ENCODE peak calls at places on chromosomes 1 and 21, in eight cellular contexts. G is CD4-positive, alpha-beta T cell; K is GM06990; P is WTC11; I is RWPE1; E is AG04450; S is stomach; L is neural crest cell. W is an unnamed sample.

GRCh38 chr21:25573409-25574206 is 33.7 kb downstream of the MRPL39 start:
- DNase-seq in P (no peak), E (peak), L (no peak), G (no peak), I (peak), K (no peak), S (no peak), W (no peak)

GRCh38 chr21:41162111-41162510 is 5.8 kb upstream of the BACE2 start:
- DNase-seq in I (no peak), P (no peak), K (no peak), G (no peak), L (no peak), E (no peak), S (no peak), W (no peak)

GRCh38 chr1:213423041-213423440 is 372.0 kb downstream of the RPS6KC1 start:
- DNase-seq in L (no peak), G (no peak), K (no peak), S (no peak), I (no peak), P (no peak), E (no peak), W (no peak)

GRCh38 chr21:16587671-16588379 is 858.0 kb downstream of the USP25 start:
- DNase-seq in S (no peak), E (no peak), I (peak), L (no peak), K (no peak), G (no peak), P (no peak), W (no peak)

GRCh38 chr21:28063241-28063640 is 929.4 kb downstream of the LTN1 start:
- DNase-seq in L (no peak), K (no peak), S (no peak), E (no peak), P (no peak), G (no peak), I (no peak), W (no peak)

GRCh38 chr1:114458208-114458777 is 52.7 kb downstream of the TRIM33 start:
- DNase-seq in I (peak), S (no peak), L (no peak), K (no peak), P (no peak), G (no peak), E (no peak), W (no peak)

GRCh38 chr1:43605157-43605556 is 44.8 kb upstream of the KDM4A start:
- DNase-seq in I (no peak), K (no peak), P (no peak), E (no peak), L (no peak), G (no peak), S (no peak), W (no peak)

GRCh38 chr1:219298581-219299148 is 125.0 kb downstream of the LYPLAL1 start:
- DNase-seq in S (no peak), I (no peak), G (no peak), P (no peak), E (no peak), K (no peak), L (no peak), W (no peak)

GRCh38 chr1:150420560-150421265 is 56.8 kb downstream of the RPRD2 start:
- DNase-seq in E (no peak), P (no peak), G (no peak), L (no peak), K (no peak), I (no peak), S (no peak), W (no peak)

GRCh38 chr21:38486705-38487104 is 11.6 kb downstream of the ERG start:
- DNase-seq in G (no peak), I (no peak), P (no peak), S (no peak), L (no peak), K (no peak), E (no peak), W (no peak)

GRCh38 chr1:211356723-211357418 is 30.2 kb downstream of the TRAF5 start:
- DNase-seq in K (no peak), S (no peak), L (no peak), G (no peak), E (no peak), I (peak), P (no peak), W (no peak)

GRCh38 chr1:167272375-167272957 is 51.8 kb downstream of the POU2F1 start:
- DNase-seq in G (no peak), I (no peak), E (no peak), K (no peak), S (no peak), L (no peak), P (no peak), W (no peak)

GRCh38 chr21:33801424-33802405 is 113.9 kb downstream of the ATP5PO start:
- DNase-seq in S (peak), L (no peak), P (peak), G (no peak), I (peak), K (no peak), E (peak), W (no peak)

GRCh38 chr1:100611086-100611485 is 73.1 kb downstream of the GPR88 start:
- DNase-seq in K (no peak), S (no peak), P (no peak), I (no peak), G (no peak), E (no peak), L (no peak), W (no peak)

GRCh38 chr1:96979869-96980268 is 258.3 kb downstream of the PTBP2 start:
- DNase-seq in P (no peak), G (no peak), K (no peak), I (no peak), L (no peak), S (no peak), E (no peak), W (no peak)

GRCh38 chr1:237817277-237817676 is 73.4 kb downstream of the ZP4 start:
- DNase-seq in S (no peak), E (no peak), P (no peak), L (no peak), I (no peak), G (no peak), K (no peak), W (no peak)

GRCh38 chr21:31612889-31613785 is 46.4 kb upstream of the SOD1 start:
- DNase-seq in G (no peak), E (no peak), P (no peak), K (no peak), I (no peak), S (no peak), L (no peak), W (no peak)

GRCh38 chr1:160605205-160605604 is 25.9 kb upstream of the CD84 start:
- DNase-seq in G (no peak), K (no peak), S (no peak), L (no peak), I (no peak), P (no peak), E (no peak), W (no peak)

GRCh38 chr1:108482708-108483107 is 32.6 kb downstream of the NBPF6 start:
- DNase-seq in E (no peak), L (no peak), I (no peak), P (no peak), K (no peak), G (no peak), S (no peak), W (no peak)

GRCh38 chr1:9455487-9456237 is 83.6 kb upstream of the SLC25A33 start:
- DNase-seq in E (no peak), P (peak), G (peak), I (peak), L (peak), K (peak), S (peak), W (peak)

GRCh38 chr1:30955448-30956015 is 47.0 kb upstream of the SDC3 start:
- DNase-seq in I (no peak), K (no peak), P (no peak), S (no peak), E (no peak), G (no peak), L (no peak), W (no peak)

GRCh38 chr1:40754201-40754600 is 29.4 kb upstream of the KCNQ4 start:
- DNase-seq in E (no peak), S (no peak), G (no peak), L (no peak), P (no peak), I (no peak), K (no peak), W (no peak)

GRCh38 chr1:118783095-118783758 is 204.9 kb downstream of the TBX15 start:
- DNase-seq in L (no peak), K (no peak), P (no peak), I (no peak), G (no peak), S (no peak), E (no peak), W (no peak)

GRCh38 chr21:14545906-14546480 is at the start of gene SAMSN1:
- DNase-seq in I (no peak), S (peak), K (no peak), P (no peak), E (no peak), G (peak), L (no peak), W (peak)

GRCh38 chr1:202575906-202576653 is 134.2 kb downstream of the SYT2 start:
- DNase-seq in E (no peak), G (no peak), L (no peak), K (no peak), P (no peak), I (no peak), S (no peak), W (no peak)

GRCh38 chr1:241336335-241336734 is 20.7 kb downstream of the RGS7 start:
- DNase-seq in G (no peak), S (no peak), P (no peak), L (no peak), E (no peak), I (peak), K (no peak), W (no peak)

GRCh38 chr21:44072111-44072510 is 35.1 kb upstream of the PWP2 start:
- DNase-seq in K (no peak), E (no peak), P (no peak), I (no peak), S (no peak), L (no peak), G (no peak), W (no peak)

GRCh38 chr1:168391759-168392681 is 111.3 kb downstream of the TBX19 start:
- DNase-seq in S (peak), K (no peak), I (peak), P (no peak), E (no peak), G (no peak), L (no peak), W (no peak)

GRCh38 chr1:19704247-19705113 is 39.8 kb downstream of the HTR6 start:
- DNase-seq in I (peak), P (peak), K (peak), L (peak), G (peak), S (peak), E (peak), W (peak)

GRCh38 chr1:154414606-154415005 is 9.5 kb downstream of the IL6R start:
- DNase-seq in L (no peak), K (no peak), E (no peak), P (no peak), I (no peak), S (peak), G (no peak), W (no peak)

GRCh38 chr1:226607821-226608220 is 59.3 kb downstream of the STUM start:
- DNase-seq in P (no peak), I (no peak), L (no peak), G (no peak), K (no peak), S (no peak), E (no peak), W (no peak)

GRCh38 chr1:247332901-247333361 is 1.3 kb upstream of the ZNF496 start:
- DNase-seq in L (no peak), I (peak), E (no peak), S (peak), G (no peak), K (no peak), P (no peak), W (no peak)

GRCh38 chr1:61910035-61910434 is 167.8 kb downstream of the PATJ start:
- DNase-seq in G (no peak), S (no peak), I (no peak), K (no peak), E (no peak), L (no peak), P (no peak), W (no peak)

GRCh38 chr1:3743826-3744225 is 8.4 kb upstream of the CCDC27 start:
- DNase-seq in S (no peak), E (no peak), G (no peak), L (no peak), K (no peak), I (no peak), P (no peak), W (no peak)

GRCh38 chr1:81801834-81802531 is 1.2 kb downstream of the ADGRL2 start:
- DNase-seq in S (peak), E (no peak), I (peak), G (no peak), K (peak), P (peak), L (peak), W (peak)

GRCh38 chr1:7384679-7385078 is 386.4 kb upstream of the VAMP3 start:
- DNase-seq in G (no peak), E (no peak), S (peak), I (no peak), K (no peak), L (no peak), P (no peak), W (no peak)

DNA sequence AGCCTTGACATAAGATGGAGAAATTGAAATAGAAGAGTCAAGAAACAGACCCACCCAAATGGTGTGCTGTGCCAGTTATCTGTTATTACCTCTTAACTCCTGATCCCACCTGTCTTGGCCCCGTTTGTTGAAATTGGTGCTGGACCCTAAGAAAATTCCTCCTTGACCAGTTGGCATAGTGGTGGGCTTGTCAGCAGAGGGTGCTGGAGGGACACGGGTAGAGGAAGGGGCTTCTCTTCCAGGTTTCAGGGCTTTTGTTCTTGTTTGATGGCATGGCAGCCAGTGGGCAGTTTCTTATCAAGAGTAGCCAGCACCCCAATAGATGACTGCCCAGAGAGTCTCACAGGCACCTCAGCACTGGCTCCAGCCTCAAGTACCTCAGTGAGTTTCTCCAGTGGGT is 51.6 kb downstream of the PCBP3 start:
- DNase-seq in P (peak), I (no peak), S (no peak), L (no peak), K (no peak), G (no peak), E (no peak), W (no peak)
- TF ChIP-seq CTCF in P (peak), I (no peak), S (no peak), L (peak), K (no peak), G (no peak), E (no peak), W (no peak)

DNA sequence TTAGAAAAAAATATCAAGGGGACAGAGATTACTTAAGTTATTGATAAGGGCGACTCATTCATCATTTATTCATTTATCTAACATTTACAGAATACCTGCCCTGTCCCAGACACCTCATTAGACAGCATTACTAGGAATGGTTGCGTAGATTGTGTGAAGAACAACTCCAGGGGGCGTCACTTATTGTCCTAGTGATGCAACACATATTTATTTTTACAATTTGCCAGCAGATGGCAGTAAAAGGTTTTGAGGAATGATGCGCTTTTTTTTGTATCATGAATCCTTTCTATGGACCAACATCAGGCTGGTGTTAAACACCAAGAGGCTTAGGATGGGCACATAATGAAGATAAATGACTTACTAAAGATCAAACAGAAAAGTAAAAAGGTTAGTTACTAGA is 5.5 kb downstream of the NCAM2 start:
- DNase-seq in I (no peak), E (no peak), G (no peak), L (no peak), K (no peak), S (no peak), P (peak), W (no peak)
- TF ChIP-seq CTCF in I (peak), E (peak), G (no peak), L (peak), K (peak), S (no peak), P (peak), W (peak)

GRCh38 chr1:235557495-235557894 is 53.2 kb upstream of the B3GALNT2 start:
- DNase-seq in K (no peak), G (no peak), L (no peak), P (peak), S (no peak), E (no peak), I (no peak), W (no peak)
- TF ChIP-seq CTCF in K (no peak), G (no peak), L (peak), P (peak), S (no peak), E (peak), I (no peak), W (no peak)

GRCh38 chr1:206459703-206460102 is 10.6 kb upstream of the IKBKE start:
- DNase-seq in P (no peak), I (no peak), G (no peak), S (no peak), E (no peak), K (no peak), L (no peak), W (no peak)
- TF ChIP-seq CTCF in P (no peak), I (no peak), G (no peak), S (no peak), E (no peak), K (no peak), L (no peak), W (no peak)

DNA sequence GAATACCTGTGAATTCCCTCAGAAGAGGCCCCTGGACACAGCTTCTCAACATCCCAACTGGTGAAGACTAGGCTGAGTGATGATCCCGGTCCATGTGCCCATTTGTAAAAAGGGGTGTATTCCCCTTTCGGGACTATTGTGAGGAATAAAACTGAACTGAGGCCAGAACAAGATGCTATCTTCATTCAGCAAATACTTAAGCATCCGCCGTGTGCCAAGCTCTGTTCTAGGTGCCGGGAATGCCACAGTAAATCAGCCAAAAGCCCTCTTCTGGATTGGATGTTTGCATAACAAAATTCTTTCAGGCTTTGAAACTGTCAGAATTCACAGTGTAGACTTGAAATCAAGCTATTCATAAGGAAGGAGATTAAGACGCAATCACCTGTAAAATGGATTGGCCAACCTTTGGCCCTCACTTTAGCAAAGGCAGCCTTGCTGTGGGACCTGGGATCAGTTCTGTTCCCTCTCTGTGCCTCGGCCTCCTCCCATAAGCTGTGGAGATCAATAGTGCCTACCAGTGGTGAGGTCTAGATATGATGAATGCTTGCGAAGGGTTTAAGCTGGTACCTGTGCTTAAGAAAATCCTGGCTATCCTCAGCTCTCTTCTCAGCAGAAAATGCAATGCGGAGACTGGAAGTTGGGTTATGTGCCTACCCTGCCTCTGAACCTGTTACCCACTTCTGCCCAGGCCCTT is 1.8 kb downstream of the ALPL start:
- DNase-seq in S (no peak), P (no peak), E (no peak), I (no peak), K (no peak), L (no peak), G (no peak), W (no peak)
- TF ChIP-seq CTCF in S (no peak), P (no peak), E (no peak), I (no peak), K (peak), L (no peak), G (no peak), W (no peak)

GRCh38 chr1:39132505-39133339 is 71.8 kb upstream of the MACF1 start:
- DNase-seq in S (peak), L (peak), E (no peak), K (no peak), P (peak), G (no peak), I (peak), W (no peak)
- TF ChIP-seq CTCF in S (no peak), L (peak), E (no peak), K (no peak), P (no peak), G (no peak), I (peak), W (no peak)

GRCh38 chr21:26845066-26845749 is at the start of gene ADAMTS1:
- DNase-seq in K (no peak), P (peak), S (peak), G (no peak), L (peak), E (peak), I (peak), W (no peak)
- TF ChIP-seq CTCF in K (no peak), P (no peak), S (no peak), G (no peak), L (peak), E (no peak), I (no peak), W (no peak)

GRCh38 chr1:18183477-18183974 is 75.9 kb downstream of the IGSF21 start:
- DNase-seq in G (no peak), K (no peak), I (no peak), S (no peak), P (no peak), L (no peak), E (no peak), W (no peak)
- TF ChIP-seq CTCF in G (no peak), K (no peak), I (no peak), S (no peak), P (no peak), L (no peak), E (no peak), W (no peak)

GRCh38 chr1:12145616-12146342 is 21.0 kb upstream of the TNFRSF1B start:
- DNase-seq in K (no peak), I (no peak), L (no peak), E (no peak), G (no peak), S (no peak), P (no peak), W (no peak)

GRCh38 chr1:12148160-12148957 is 18.4 kb upstream of the TNFRSF1B start:
- DNase-seq in P (no peak), S (peak), G (no peak), L (no peak), K (no peak), I (no peak), E (no peak), W (no peak)

GRCh38 chr1:12146343-12147112 is 20.3 kb upstream of the TNFRSF1B start:
- DNase-seq in K (no peak), L (no peak), I (no peak), S (no peak), E (no peak), G (no peak), P (no peak), W (no peak)

GRCh38 chr1:12148958-12149790 is 17.6 kb upstream of the TNFRSF1B start:
- DNase-seq in P (no peak), G (no peak), I (no peak), L (no peak), E (no peak), K (no peak), S (no peak), W (peak)

GRCh38 chr1:12147116-12147753 is 19.6 kb upstream of the TNFRSF1B start:
- DNase-seq in I (no peak), E (no peak), S (no peak), P (no peak), L (no peak), G (no peak), K (no peak), W (no peak)
- TF ChIP-seq CTCF in I (no peak), E (no peak), S (no peak), P (no peak), L (no peak), G (no peak), K (no peak), W (no peak)